ENCODE peak calls at places on chromosome 3, in seven cellular contexts. W is GM20000; G is Karpas-422; U is activated CD8-positive, alpha-beta T cell treated with anti-CD3 and anti-CD28 coated beads, Interleukin-2, amount 10 ng/mL, durations not matched to agents 7 days and 5 days; H is choroid plexus epithelial cell; I is NCI-H446 treated with DMSO at 0.1 percent for 48 hours; Q is endodermal cell. E is an unnamed sample.

GRCh38 chr3:4977001-4977888 is 2.0 kb upstream of the BHLHE40 start:
- DNase-seq in W (peak), G (no peak), U (peak), H (peak), I (no peak), Q (peak), E (peak)

GRCh38 chr3:114597012-114597411 is 303.2 kb downstream of the TIGIT start:
- DNase-seq in W (no peak), G (no peak), U (no peak), H (peak), I (no peak), Q (no peak), E (no peak)

GRCh38 chr3:126851934-126852333 is 131.0 kb upstream of the PLXNA1 start:
- DNase-seq in W (no peak), G (no peak), U (no peak), H (no peak), I (no peak), Q (peak), E (no peak)

GRCh38 chr3:125310623-125311076 is 64.5 kb downstream of the ZNF148 start:
- DNase-seq in W (peak), G (no peak), U (peak), H (no peak), I (no peak), Q (no peak), E (no peak)

GRCh38 chr3:190486908-190487607 is 26.8 kb upstream of the IL1RAP start:
- DNase-seq in W (no peak), G (no peak), U (no peak), H (no peak), I (no peak), Q (no peak), E (no peak)

GRCh38 chr3:127615631-127616305 is 13.2 kb upstream of the PODXL2 start:
- DNase-seq in W (no peak), G (no peak), U (no peak), H (peak), I (no peak), Q (no peak), E (no peak)

GRCh38 chr3:104564045-104564643 is 802.6 kb upstream of the ALCAM start:
- DNase-seq in W (no peak), G (peak), U (peak), H (peak), I (no peak), Q (peak), E (peak)

GRCh38 chr3:127637971-127638370 is 9.0 kb downstream of the PODXL2 start:
- DNase-seq in W (no peak), G (no peak), U (no peak), H (peak), I (no peak), Q (no peak), E (no peak)

GRCh38 chr3:147797095-147797494 is 387.9 kb downstream of the ZIC1 start:
- DNase-seq in W (no peak), G (no peak), U (no peak), H (no peak), I (no peak), Q (no peak), E (no peak)

GRCh38 chr3:196246612-196247308 is 30.4 kb downstream of the SLC51A start:
- DNase-seq in W (no peak), G (no peak), U (no peak), H (peak), I (no peak), Q (no peak), E (no peak)

GRCh38 chr3:177201707-177202397 is 4.6 kb upstream of the TBL1XR1 start:
- DNase-seq in W (peak), G (no peak), U (peak), H (peak), I (no peak), Q (no peak), E (no peak)